ENCODE peak calls at places on chromosomes 6 and 20, in five cellular contexts. C, F, X, I and B are unnamed samples.

GRCh38 chr6:37679539-37680476 is 17.9 kb downstream of the MDGA1 start:
- DNase-seq in C (no peak), F (no peak), X (no peak), I (no peak), B (no peak)

GRCh38 chr6:142794424-142794823 is 150.6 kb downstream of the HIVEP2 start:
- DNase-seq in C (peak; percentile 10), F (no peak), X (no peak), I (no peak), B (no peak)

GRCh38 chr6:139028658-139029469 is at the start of gene ABRACL:
- DNase-seq in C (peak; percentile 89), F (peak; percentile 70), X (peak; percentile 25), I (peak; percentile 57), B (peak; percentile 77)

GRCh38 chr6:43052842-43053544 is 658 bp downstream of the CUL7 start:
- DNase-seq in C (no peak), F (peak; percentile 63), X (no peak), I (no peak), B (peak; percentile 64)

GRCh38 chr6:30740993-30741784 is 1.3 kb downstream of the FLOT1 start:
- DNase-seq in C (no peak), F (no peak), X (no peak), I (no peak), B (no peak)

GRCh38 chr6:170222498-170223471 is 68.1 kb downstream of the DLL1 start:
- DNase-seq in C (peak; percentile 78), F (no peak), X (no peak), I (no peak), B (no peak)

GRCh38 chr20:10469599-10469998 is 34.5 kb downstream of the SLX4IP start:
- DNase-seq in C (no peak), F (no peak), X (peak; percentile 65), I (peak; percentile 54), B (no peak)

GRCh38 chr6:53264337-53264736 is 84.4 kb downstream of the ELOVL5 start:
- DNase-seq in C (no peak), F (no peak), X (no peak), I (no peak), B (no peak)

GRCh38 chr6:31128093-31128676 is 7.9 kb upstream of the CDSN start:
- DNase-seq in C (peak; percentile 64), F (peak; percentile 65), X (peak; percentile 74), I (peak; percentile 57), B (no peak)

GRCh38 chr6:148709577-148709976 is 37.3 kb upstream of the UST start:
- DNase-seq in C (no peak), F (no peak), X (no peak), I (no peak), B (no peak)

GRCh38 chr6:14921170-14921569 is 324.7 kb upstream of the JARID2 start:
- DNase-seq in C (peak; percentile 58), F (peak; percentile 85), X (peak; percentile 38), I (no peak), B (no peak)

GRCh38 chr6:14671261-14671681 is 553.7 kb downstream of the CD83 start:
- DNase-seq in C (no peak), F (peak; percentile 62), X (no peak), I (no peak), B (no peak)

GRCh38 chr20:33015700-33016580 is 8.4 kb downstream of the BPIFB2 start:
- DNase-seq in C (no peak), F (no peak), X (no peak), I (no peak), B (no peak)